ENCODE peak calls at places on chromosomes 7 and 10, in six cellular contexts. F is IMR-90, G is trophoblast cell, B is H9, H is neuronal stem cell, O is H1. C is an unnamed sample.

GRCh38 chr7:122064971-122065370 is 79.1 kb downstream of the AASS start:
- DNase-seq in H (no peak), O (no peak), F (no peak), B (no peak), G (peak), C (no peak)

GRCh38 chr7:25754751-25755150 is 397.2 kb upstream of the NFE2L3 start:
- DNase-seq in B (no peak), F (no peak), H (no peak), G (no peak), O (no peak), C (no peak)

GRCh38 chr7:158073845-158074840 is 513.5 kb downstream of the PTPRN2 start:
- DNase-seq in H (no peak), B (no peak), F (no peak), G (no peak), O (no peak), C (no peak)

GRCh38 chr10:114779803-114780609 is 41.6 kb upstream of the FHIP2A start:
- DNase-seq in B (no peak), F (peak), H (peak), G (no peak), O (no peak), C (peak)

GRCh38 chr7:42235734-42236133 is 1.3 kb downstream of the GLI3 start:
- DNase-seq in B (no peak), G (no peak), H (no peak), F (no peak), O (no peak), C (peak)

GRCh38 chr7:49980414-49980813 is 112.6 kb downstream of the ZPBP start:
- DNase-seq in H (no peak), F (no peak), O (no peak), B (no peak), G (no peak), C (no peak)

GRCh38 chr10:86659161-86659691 is 4.9 kb downstream of the OPN4 start:
- DNase-seq in O (no peak), F (no peak), B (no peak), H (no peak), G (no peak), C (no peak)

GRCh38 chr7:29523728-29524127 is 39.9 kb upstream of the PRR15 start:
- DNase-seq in B (no peak), O (no peak), H (no peak), G (no peak), F (no peak), C (no peak)

GRCh38 chr7:74138334-74138867 is 35.8 kb upstream of the EIF4H start:
- DNase-seq in G (no peak), O (peak), H (no peak), F (no peak), B (peak), C (no peak)

GRCh38 chr7:50304158-50304910 is at the start of gene IKZF1:
- DNase-seq in G (peak), F (no peak), O (peak), B (peak), H (no peak), C (peak)

GRCh38 chr10:128265596-128265995 is 139.4 kb upstream of the MKI67 start:
- DNase-seq in G (no peak), F (no peak), H (no peak), B (no peak), O (no peak), C (no peak)

GRCh38 chr10:73810735-73811465 is 498 bp downstream of the NDST2 start:
- DNase-seq in B (peak), O (peak), G (peak), F (no peak), H (no peak), C (peak)

GRCh38 chr10:20625868-20626267 is 271.2 kb downstream of the NEBL start:
- DNase-seq in O (no peak), G (no peak), B (no peak), H (no peak), F (no peak), C (no peak)

GRCh38 chr7:105295626-105296352 is 92.9 kb downstream of the SRPK2 start:
- DNase-seq in O (no peak), F (no peak), H (no peak), B (no peak), G (no peak), C (no peak)

GRCh38 chr7:154770962-154771361 is 232.0 kb downstream of the PAXIP1 start:
- DNase-seq in H (no peak), G (no peak), B (no peak), O (no peak), F (no peak), C (no peak)

GRCh38 chr10:35041502-35041879 is 48.6 kb downstream of the CUL2 start:
- DNase-seq in G (peak), B (no peak), H (no peak), O (no peak), F (no peak), C (peak)

GRCh38 chr10:98251399-98251798 is 16.6 kb downstream of the LOXL4 start:
- DNase-seq in F (no peak), O (no peak), H (no peak), B (no peak), G (peak), C (no peak)

GRCh38 chr7:27248911-27249723 is 6.5 kb downstream of the EVX1 start:
- DNase-seq in O (no peak), H (no peak), G (no peak), B (no peak), F (no peak), C (no peak)

GRCh38 chr7:112103246-112103645 is 103.0 kb downstream of the DOCK4 start:
- DNase-seq in O (no peak), B (no peak), G (no peak), F (peak), H (no peak), C (peak)

GRCh38 chr7:64046041-64046389 is 781 bp downstream of the ZNF727 start:
- DNase-seq in H (no peak), G (no peak), F (no peak), O (no peak), B (no peak), C (no peak)

GRCh38 chr7:105365541-105366534 is 22.9 kb downstream of the SRPK2 start:
- DNase-seq in G (no peak), H (no peak), B (no peak), F (no peak), O (no peak), C (no peak)

GRCh38 chr10:103564799-103565365 is 71.4 kb downstream of the NEURL1 start:
- DNase-seq in H (no peak), G (peak), O (peak), F (no peak), B (peak), C (no peak)

GRCh38 chr7:98354052-98354451 is 46.8 kb downstream of the BAIAP2L1 start:
- DNase-seq in B (no peak), G (peak), H (no peak), O (no peak), F (no peak), C (no peak)

GRCh38 chr10:128599538-128599937 is 473.3 kb upstream of the MKI67 start:
- DNase-seq in G (no peak), O (no peak), B (no peak), F (no peak), H (no peak), C (no peak)

GRCh38 chr7:128447944-128448556 is 7.6 kb upstream of the HILPDA start:
- DNase-seq in B (no peak), O (no peak), F (no peak), H (no peak), G (no peak), C (no peak)

GRCh38 chr10:132305654-132306340 is 2.0 kb downstream of the STK32C start:
- DNase-seq in G (no peak), H (no peak), F (no peak), B (no peak), O (no peak), C (no peak)

GRCh38 chr7:84701524-84702306 is 485.1 kb downstream of the SEMA3D start:
- DNase-seq in H (no peak), F (peak), B (no peak), G (peak), O (no peak), C (peak)

GRCh38 chr7:158097511-158098124 is 490.0 kb downstream of the PTPRN2 start:
- DNase-seq in B (no peak), H (no peak), O (no peak), G (no peak), F (no peak), C (no peak)

GRCh38 chr7:150567168-150567567 is at the start of gene GIMAP4:
- DNase-seq in H (no peak), B (no peak), F (no peak), O (no peak), G (no peak), C (no peak)

GRCh38 chr10:97810476-97810875 is 38.7 kb upstream of the SFRP5 start:
- DNase-seq in G (no peak), H (no peak), B (no peak), O (no peak), F (peak), C (no peak)

GRCh38 chr10:11993834-11994468 is 48.7 kb downstream of the UPF2 start:
- DNase-seq in B (no peak), H (no peak), O (no peak), G (no peak), F (no peak), C (no peak)

GRCh38 chr10:96987141-96987841 is 155.2 kb downstream of the LCOR start:
- DNase-seq in G (no peak), O (no peak), H (no peak), F (no peak), B (no peak), C (no peak)

GRCh38 chr10:100569687-100570517 is 34.2 kb downstream of the HIF1AN start:
- DNase-seq in G (no peak), O (peak), H (peak), F (no peak), B (peak), C (no peak)
- H3K23ac ChIP-seq in G (peak), O (no peak), H (peak), F (no peak), B (no peak), C (no peak)

DNA sequence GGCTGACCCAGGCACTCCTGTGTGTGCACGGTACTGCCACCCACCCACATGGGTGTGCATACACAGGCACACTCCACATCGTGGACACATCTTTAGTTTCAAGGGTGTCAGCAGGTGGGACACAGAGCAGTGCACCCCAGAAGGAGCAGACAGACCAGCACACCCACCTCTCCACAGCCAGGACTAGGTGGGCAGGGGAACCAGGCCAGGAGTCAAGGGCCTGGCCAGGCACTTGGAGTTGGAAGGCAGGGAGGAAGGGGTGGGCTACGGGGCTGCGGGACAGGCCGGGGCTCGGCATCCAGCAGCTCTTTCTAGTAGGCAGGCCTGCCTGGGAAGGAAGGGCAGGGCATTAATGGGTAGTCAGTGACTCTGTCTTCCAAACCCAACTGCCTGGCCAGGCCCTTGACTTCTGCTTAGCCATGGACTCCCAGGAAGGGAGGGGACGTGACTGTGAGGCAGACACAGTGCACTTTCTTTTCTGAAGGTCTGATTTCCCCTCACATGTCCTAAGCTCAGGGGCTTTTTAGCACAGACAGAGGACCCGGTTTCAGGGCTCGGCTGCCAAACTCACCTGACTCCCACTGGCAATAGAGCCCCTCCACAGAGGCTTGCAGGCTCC is 14.6 kb downstream of the RASGEF1A start:
- DNase-seq in H (no peak), F (no peak), B (peak), G (no peak), O (no peak), C (no peak)
- H3K14ac ChIP-seq in H (peak), F (no peak), B (no peak), G (no peak), O (no peak), C (no peak)

GRCh38 chr10:59971915-59972314 is 65.6 kb upstream of the CCDC6 start:
- DNase-seq in G (peak), B (no peak), H (no peak), O (no peak), F (no peak), C (peak)
- H3K23ac ChIP-seq in G (no peak), B (no peak), H (no peak), O (no peak), F (no peak), C (no peak)

GRCh38 chr7:134469622-134470021 is 10.7 kb upstream of the AKR1B1 start:
- DNase-seq in B (no peak), G (no peak), F (no peak), O (no peak), H (no peak), C (no peak)
- H3K14ac ChIP-seq in B (no peak), G (no peak), F (no peak), O (no peak), H (no peak), C (no peak)

DNA sequence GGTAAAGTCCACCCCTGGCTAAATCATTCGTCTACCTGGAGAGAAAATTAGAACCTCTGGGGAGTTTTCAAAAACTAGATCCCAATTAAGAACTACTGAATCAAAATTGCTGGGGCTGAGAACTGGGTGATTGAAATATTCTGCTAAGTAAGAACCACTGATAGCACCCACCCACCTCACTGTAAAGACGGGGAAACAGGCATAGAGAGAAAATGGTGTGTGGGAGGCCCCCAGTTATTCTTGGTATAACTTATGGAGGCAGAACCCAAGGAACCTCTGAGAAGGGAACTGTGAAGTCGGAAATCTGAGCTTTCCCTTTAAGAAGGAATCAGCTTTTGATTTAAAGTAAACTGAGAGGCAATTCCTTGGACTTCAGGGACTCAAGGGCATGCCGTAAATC is 53.1 kb downstream of the PRKAG2 start:
- DNase-seq in G (no peak), B (no peak), H (no peak), O (no peak), F (no peak), C (no peak)
- H3K23ac ChIP-seq in G (no peak), B (no peak), H (no peak), O (no peak), F (no peak), C (no peak)

DNA sequence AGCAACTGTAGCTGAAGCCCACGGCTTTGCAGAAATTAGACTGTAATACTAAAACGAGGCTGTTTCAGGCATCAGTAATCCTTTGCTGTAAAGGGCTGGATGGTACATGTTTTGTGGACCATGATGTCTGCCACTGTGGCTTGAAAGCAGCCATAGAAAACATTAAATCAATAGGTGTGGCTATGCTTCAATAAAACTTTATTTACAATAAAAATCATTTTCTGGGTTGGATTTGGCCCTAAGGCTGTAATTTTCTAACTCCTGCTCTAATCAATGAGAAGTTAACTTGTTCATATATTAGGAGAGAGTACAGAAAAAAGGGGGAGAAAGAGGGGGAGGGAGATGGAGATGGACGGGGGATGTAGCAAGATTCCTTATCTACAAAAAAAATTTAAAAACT is 183.4 kb downstream of the PIP4K2A start:
- DNase-seq in O (no peak), B (no peak), H (no peak), G (no peak), F (no peak), C (no peak)
- H3K14ac ChIP-seq in O (no peak), B (no peak), H (no peak), G (no peak), F (no peak), C (no peak)

DNA sequence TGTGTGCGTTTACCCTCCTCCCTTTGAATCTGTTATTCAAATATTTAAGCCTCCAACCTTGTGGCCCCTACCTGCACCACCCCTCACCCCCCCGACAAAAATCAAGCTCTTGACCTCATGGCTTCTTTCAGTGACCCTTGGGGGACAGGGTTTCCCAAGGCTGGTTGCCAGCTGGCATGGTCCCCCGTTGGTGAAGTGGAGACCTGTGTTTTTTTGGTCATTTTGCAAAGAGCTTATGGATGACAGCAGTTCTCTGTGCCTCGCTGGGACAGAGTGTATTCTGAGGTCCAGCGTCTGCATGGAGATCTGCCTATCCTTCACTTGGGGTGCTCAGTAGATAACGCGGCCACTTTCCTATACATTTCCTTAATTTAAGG is 111.0 kb downstream of the TCF7L2 start:
- DNase-seq in H (no peak), F (no peak), B (peak), O (no peak), G (no peak), C (no peak)
- H3K23ac ChIP-seq in H (no peak), F (no peak), B (no peak), O (no peak), G (no peak), C (no peak)

GRCh38 chr10:78212134-78212785 is 178.6 kb downstream of the RPS24 start:
- DNase-seq in H (no peak), O (no peak), B (no peak), G (no peak), F (no peak), C (no peak)

GRCh38 chr10:78214931-78215330 is 181.3 kb downstream of the RPS24 start:
- DNase-seq in B (no peak), F (no peak), G (no peak), O (no peak), H (no peak), C (no peak)

GRCh38 chr10:78218833-78219490 is 185.3 kb downstream of the RPS24 start:
- DNase-seq in H (no peak), F (no peak), O (no peak), B (no peak), G (no peak), C (no peak)

GRCh38 chr10:78212786-78213175 is 179.1 kb downstream of the RPS24 start:
- DNase-seq in O (no peak), B (no peak), H (no peak), F (no peak), G (no peak), C (no peak)

DNA sequence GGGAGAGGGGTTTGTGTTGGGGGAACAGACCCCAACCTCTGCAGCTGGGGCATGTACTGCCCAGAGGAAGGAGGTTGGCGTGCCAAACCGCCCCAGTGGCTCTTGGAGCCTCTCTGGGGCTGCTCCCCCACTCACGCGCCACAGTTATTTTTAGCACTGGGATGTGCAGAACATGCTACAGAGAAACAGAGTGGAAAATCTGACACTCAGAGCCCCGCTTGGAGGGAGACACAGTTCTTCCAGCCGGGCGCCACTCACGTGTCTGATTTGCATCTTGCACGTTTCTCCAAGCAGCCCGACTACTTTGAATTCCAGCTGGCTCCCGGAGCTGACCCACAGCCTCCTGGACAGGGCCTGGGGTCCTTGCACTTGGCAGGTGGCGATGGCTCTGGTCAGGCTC is 182.0 kb downstream of the RPS24 start:
- DNase-seq in O (no peak), H (no peak), F (peak), G (no peak), B (no peak), C (peak)
- H3K14ac ChIP-seq in O (no peak), H (no peak), F (peak), G (no peak), B (no peak), C (no peak)

DNA sequence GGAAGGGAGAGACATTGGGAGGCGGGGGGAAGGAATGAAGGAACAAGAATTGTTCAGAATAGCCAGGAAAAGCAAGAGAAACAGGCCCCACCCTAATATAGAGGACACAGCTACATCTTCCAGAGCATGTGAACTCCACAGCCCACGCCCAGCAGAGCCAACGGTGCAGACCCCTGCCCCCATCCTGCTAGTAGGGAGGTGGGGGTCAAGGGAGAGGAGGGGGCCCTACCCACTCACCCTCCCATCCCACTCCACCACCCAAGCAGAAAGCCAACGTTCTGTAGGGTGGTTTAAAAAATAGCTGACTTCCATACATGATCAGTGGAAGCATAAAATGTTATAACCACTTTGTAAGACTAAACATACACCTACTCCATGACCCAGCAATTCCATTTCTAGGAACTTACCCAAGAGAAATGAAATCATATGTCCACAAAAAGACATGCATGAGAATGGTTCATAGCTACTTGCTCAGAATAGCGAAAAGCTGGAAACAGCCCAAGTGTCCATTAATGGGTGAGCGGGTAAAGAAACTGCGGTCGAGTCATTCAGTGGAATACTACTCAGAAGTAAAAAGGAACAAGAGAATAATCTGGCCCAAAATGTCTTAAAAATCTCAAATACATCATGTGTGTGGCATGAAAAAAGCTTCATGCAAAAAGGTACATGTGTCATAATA is 31.8 kb downstream of the CTBP2 start:
- DNase-seq in H (no peak), F (peak), O (no peak), B (no peak), G (no peak), C (no peak)
- H3K23ac ChIP-seq in H (no peak), F (no peak), O (no peak), B (no peak), G (no peak), C (no peak)

GRCh38 chr10:69674786-69675185 is 44.7 kb downstream of the FAM241B start:
- DNase-seq in O (no peak), H (no peak), F (no peak), B (no peak), G (no peak), C (no peak)
- H3K14ac ChIP-seq in O (no peak), H (peak), F (no peak), B (no peak), G (no peak), C (peak)

C was measured in mesenchymal stem cell.